ENCODE peak calls at places on chromosome 11, in nine cellular contexts. One of them, this sample, is unnamed.

GRCh38 chr11:106706355-106706754 is 311.9 kb downstream of the GUCY1A2 start:
- DNase-seq in RKO: peak
- DNase-seq in fibroblast of lung: peak
- DNase-seq in stimulated activated CD8-positive, alpha-beta memory T cell treated with anti-CD3 and anti-CD28 coated beads, Interleukin-7, amount 100 ng/mL, for 48 hours: no peak
- DNase-seq in AG20443: peak
- DNase-seq in T-helper 1 cell: no peak
- DNase-seq in hepatic stellate cell: peak
- DNase-seq in stimulated activated effector memory CD8-positive, alpha-beta T cell treated with anti-CD3 and anti-CD28 coated beads, Interleukin-12 subunit alpha, Interleukin-12 subunit beta, amount 100 ng/mL, for 72 hours: no peak
- DNase-seq in frontal cortex: no peak
- DNase-seq in this sample: no peak

GRCh38 chr11:28343304-28344233 is 235.4 kb downstream of the METTL15 start:
- DNase-seq in RKO: peak
- DNase-seq in fibroblast of lung: peak
- DNase-seq in stimulated activated CD8-positive, alpha-beta memory T cell treated with anti-CD3 and anti-CD28 coated beads, Interleukin-7, amount 100 ng/mL, for 48 hours: no peak
- DNase-seq in AG20443: peak
- DNase-seq in T-helper 1 cell: no peak
- DNase-seq in hepatic stellate cell: peak
- DNase-seq in stimulated activated effector memory CD8-positive, alpha-beta T cell treated with anti-CD3 and anti-CD28 coated beads, Interleukin-12 subunit alpha, Interleukin-12 subunit beta, amount 100 ng/mL, for 72 hours: no peak
- DNase-seq in frontal cortex: no peak
- DNase-seq in this sample: no peak

GRCh38 chr11:1544536-1544935 is 27.5 kb downstream of the DUSP8 start:
- DNase-seq in RKO: no peak
- DNase-seq in fibroblast of lung: no peak
- DNase-seq in stimulated activated CD8-positive, alpha-beta memory T cell treated with anti-CD3 and anti-CD28 coated beads, Interleukin-7, amount 100 ng/mL, for 48 hours: no peak
- DNase-seq in AG20443: no peak
- DNase-seq in T-helper 1 cell: no peak
- DNase-seq in hepatic stellate cell: no peak
- DNase-seq in stimulated activated effector memory CD8-positive, alpha-beta T cell treated with anti-CD3 and anti-CD28 coated beads, Interleukin-12 subunit alpha, Interleukin-12 subunit beta, amount 100 ng/mL, for 72 hours: no peak
- DNase-seq in frontal cortex: no peak
- DNase-seq in this sample: no peak

GRCh38 chr11:103903621-103904323 is 132.7 kb upstream of the DDI1 start:
- DNase-seq in RKO: no peak
- DNase-seq in fibroblast of lung: no peak
- DNase-seq in stimulated activated CD8-positive, alpha-beta memory T cell treated with anti-CD3 and anti-CD28 coated beads, Interleukin-7, amount 100 ng/mL, for 48 hours: no peak
- DNase-seq in AG20443: no peak
- DNase-seq in T-helper 1 cell: no peak
- DNase-seq in hepatic stellate cell: no peak
- DNase-seq in stimulated activated effector memory CD8-positive, alpha-beta T cell treated with anti-CD3 and anti-CD28 coated beads, Interleukin-12 subunit alpha, Interleukin-12 subunit beta, amount 100 ng/mL, for 72 hours: no peak
- DNase-seq in frontal cortex: no peak
- DNase-seq in this sample: no peak

GRCh38 chr11:110134120-110134519 is 40.9 kb downstream of the ZC3H12C start:
- DNase-seq in RKO: no peak
- DNase-seq in fibroblast of lung: peak
- DNase-seq in stimulated activated CD8-positive, alpha-beta memory T cell treated with anti-CD3 and anti-CD28 coated beads, Interleukin-7, amount 100 ng/mL, for 48 hours: no peak
- DNase-seq in AG20443: no peak
- DNase-seq in T-helper 1 cell: no peak
- DNase-seq in hepatic stellate cell: no peak
- DNase-seq in stimulated activated effector memory CD8-positive, alpha-beta T cell treated with anti-CD3 and anti-CD28 coated beads, Interleukin-12 subunit alpha, Interleukin-12 subunit beta, amount 100 ng/mL, for 72 hours: no peak
- DNase-seq in frontal cortex: no peak
- DNase-seq in this sample: no peak

GRCh38 chr11:72413914-72414628 is 20.3 kb downstream of the CLPB start:
- DNase-seq in RKO: peak
- DNase-seq in fibroblast of lung: peak
- DNase-seq in stimulated activated CD8-positive, alpha-beta memory T cell treated with anti-CD3 and anti-CD28 coated beads, Interleukin-7, amount 100 ng/mL, for 48 hours: peak
- DNase-seq in AG20443: peak
- DNase-seq in T-helper 1 cell: peak
- DNase-seq in hepatic stellate cell: peak
- DNase-seq in stimulated activated effector memory CD8-positive, alpha-beta T cell treated with anti-CD3 and anti-CD28 coated beads, Interleukin-12 subunit alpha, Interleukin-12 subunit beta, amount 100 ng/mL, for 72 hours: peak
- DNase-seq in frontal cortex: peak
- DNase-seq in this sample: peak

GRCh38 chr11:10374386-10374785 is 69.5 kb downstream of the ADM start:
- DNase-seq in RKO: no peak
- DNase-seq in fibroblast of lung: no peak
- DNase-seq in stimulated activated CD8-positive, alpha-beta memory T cell treated with anti-CD3 and anti-CD28 coated beads, Interleukin-7, amount 100 ng/mL, for 48 hours: no peak
- DNase-seq in AG20443: no peak
- DNase-seq in T-helper 1 cell: no peak
- DNase-seq in hepatic stellate cell: no peak
- DNase-seq in stimulated activated effector memory CD8-positive, alpha-beta T cell treated with anti-CD3 and anti-CD28 coated beads, Interleukin-12 subunit alpha, Interleukin-12 subunit beta, amount 100 ng/mL, for 72 hours: no peak
- DNase-seq in frontal cortex: no peak
- DNase-seq in this sample: no peak

GRCh38 chr11:130031945-130032344 is 29.3 kb upstream of the PRDM10 start:
- DNase-seq in RKO: no peak
- DNase-seq in fibroblast of lung: no peak
- DNase-seq in stimulated activated CD8-positive, alpha-beta memory T cell treated with anti-CD3 and anti-CD28 coated beads, Interleukin-7, amount 100 ng/mL, for 48 hours: no peak
- DNase-seq in AG20443: no peak
- DNase-seq in T-helper 1 cell: no peak
- DNase-seq in hepatic stellate cell: no peak
- DNase-seq in stimulated activated effector memory CD8-positive, alpha-beta T cell treated with anti-CD3 and anti-CD28 coated beads, Interleukin-12 subunit alpha, Interleukin-12 subunit beta, amount 100 ng/mL, for 72 hours: no peak
- DNase-seq in frontal cortex: no peak
- DNase-seq in this sample: no peak

GRCh38 chr11:64415286-64415685 is 56.3 kb downstream of the RPS6KA4 start:
- DNase-seq in RKO: no peak
- DNase-seq in fibroblast of lung: no peak
- DNase-seq in stimulated activated CD8-positive, alpha-beta memory T cell treated with anti-CD3 and anti-CD28 coated beads, Interleukin-7, amount 100 ng/mL, for 48 hours: no peak
- DNase-seq in AG20443: no peak
- DNase-seq in T-helper 1 cell: no peak
- DNase-seq in hepatic stellate cell: no peak
- DNase-seq in stimulated activated effector memory CD8-positive, alpha-beta T cell treated with anti-CD3 and anti-CD28 coated beads, Interleukin-12 subunit alpha, Interleukin-12 subunit beta, amount 100 ng/mL, for 72 hours: no peak
- DNase-seq in frontal cortex: no peak
- DNase-seq in this sample: no peak

GRCh38 chr11:68525320-68525719 is 64.8 kb downstream of the PPP6R3 start:
- DNase-seq in RKO: no peak
- DNase-seq in fibroblast of lung: no peak
- DNase-seq in stimulated activated CD8-positive, alpha-beta memory T cell treated with anti-CD3 and anti-CD28 coated beads, Interleukin-7, amount 100 ng/mL, for 48 hours: no peak
- DNase-seq in AG20443: no peak
- DNase-seq in T-helper 1 cell: no peak
- DNase-seq in hepatic stellate cell: no peak
- DNase-seq in stimulated activated effector memory CD8-positive, alpha-beta T cell treated with anti-CD3 and anti-CD28 coated beads, Interleukin-12 subunit alpha, Interleukin-12 subunit beta, amount 100 ng/mL, for 72 hours: no peak
- DNase-seq in frontal cortex: no peak
- DNase-seq in this sample: no peak

GRCh38 chr11:61266602-61267001 is 25.6 kb downstream of the PGA5 start:
- DNase-seq in RKO: no peak
- DNase-seq in fibroblast of lung: peak
- DNase-seq in stimulated activated CD8-positive, alpha-beta memory T cell treated with anti-CD3 and anti-CD28 coated beads, Interleukin-7, amount 100 ng/mL, for 48 hours: no peak
- DNase-seq in AG20443: peak
- DNase-seq in T-helper 1 cell: no peak
- DNase-seq in hepatic stellate cell: no peak
- DNase-seq in stimulated activated effector memory CD8-positive, alpha-beta T cell treated with anti-CD3 and anti-CD28 coated beads, Interleukin-12 subunit alpha, Interleukin-12 subunit beta, amount 100 ng/mL, for 72 hours: no peak
- DNase-seq in frontal cortex: no peak
- DNase-seq in this sample: no peak

GRCh38 chr11:1647901-1648721 is 18.5 kb downstream of the KRTAP5-5 start:
- DNase-seq in RKO: no peak
- DNase-seq in fibroblast of lung: no peak
- DNase-seq in stimulated activated CD8-positive, alpha-beta memory T cell treated with anti-CD3 and anti-CD28 coated beads, Interleukin-7, amount 100 ng/mL, for 48 hours: no peak
- DNase-seq in AG20443: no peak
- DNase-seq in T-helper 1 cell: no peak
- DNase-seq in hepatic stellate cell: no peak
- DNase-seq in stimulated activated effector memory CD8-positive, alpha-beta T cell treated with anti-CD3 and anti-CD28 coated beads, Interleukin-12 subunit alpha, Interleukin-12 subunit beta, amount 100 ng/mL, for 72 hours: no peak
- DNase-seq in frontal cortex: no peak
- DNase-seq in this sample: no peak

GRCh38 chr11:60193687-60194433 is 11.0 kb upstream of the MS4A6A start:
- DNase-seq in RKO: peak
- DNase-seq in fibroblast of lung: peak
- DNase-seq in stimulated activated CD8-positive, alpha-beta memory T cell treated with anti-CD3 and anti-CD28 coated beads, Interleukin-7, amount 100 ng/mL, for 48 hours: peak
- DNase-seq in AG20443: peak
- DNase-seq in T-helper 1 cell: peak
- DNase-seq in hepatic stellate cell: peak
- DNase-seq in stimulated activated effector memory CD8-positive, alpha-beta T cell treated with anti-CD3 and anti-CD28 coated beads, Interleukin-12 subunit alpha, Interleukin-12 subunit beta, amount 100 ng/mL, for 72 hours: peak
- DNase-seq in frontal cortex: no peak
- DNase-seq in this sample: peak

GRCh38 chr11:7154881-7155344 is 66.1 kb downstream of the RBMXL2 start:
- DNase-seq in RKO: peak
- DNase-seq in fibroblast of lung: no peak
- DNase-seq in stimulated activated CD8-positive, alpha-beta memory T cell treated with anti-CD3 and anti-CD28 coated beads, Interleukin-7, amount 100 ng/mL, for 48 hours: no peak
- DNase-seq in AG20443: peak
- DNase-seq in T-helper 1 cell: peak
- DNase-seq in hepatic stellate cell: peak
- DNase-seq in stimulated activated effector memory CD8-positive, alpha-beta T cell treated with anti-CD3 and anti-CD28 coated beads, Interleukin-12 subunit alpha, Interleukin-12 subunit beta, amount 100 ng/mL, for 72 hours: no peak
- DNase-seq in frontal cortex: no peak
- DNase-seq in this sample: no peak

GRCh38 chr11:71269603-71270511 is 17.5 kb upstream of the SHANK2 start:
- DNase-seq in RKO: no peak
- DNase-seq in fibroblast of lung: peak
- DNase-seq in stimulated activated CD8-positive, alpha-beta memory T cell treated with anti-CD3 and anti-CD28 coated beads, Interleukin-7, amount 100 ng/mL, for 48 hours: no peak
- DNase-seq in AG20443: no peak
- DNase-seq in T-helper 1 cell: no peak
- DNase-seq in hepatic stellate cell: peak
- DNase-seq in stimulated activated effector memory CD8-positive, alpha-beta T cell treated with anti-CD3 and anti-CD28 coated beads, Interleukin-12 subunit alpha, Interleukin-12 subunit beta, amount 100 ng/mL, for 72 hours: no peak
- DNase-seq in frontal cortex: no peak
- DNase-seq in this sample: no peak

GRCh38 chr11:1718326-1718725 is 21.3 kb downstream of the KRTAP5-6 start:
- DNase-seq in RKO: no peak
- DNase-seq in fibroblast of lung: no peak
- DNase-seq in stimulated activated CD8-positive, alpha-beta memory T cell treated with anti-CD3 and anti-CD28 coated beads, Interleukin-7, amount 100 ng/mL, for 48 hours: no peak
- DNase-seq in AG20443: no peak
- DNase-seq in T-helper 1 cell: no peak
- DNase-seq in hepatic stellate cell: no peak
- DNase-seq in stimulated activated effector memory CD8-positive, alpha-beta T cell treated with anti-CD3 and anti-CD28 coated beads, Interleukin-12 subunit alpha, Interleukin-12 subunit beta, amount 100 ng/mL, for 72 hours: no peak
- DNase-seq in frontal cortex: no peak
- DNase-seq in this sample: no peak

GRCh38 chr11:36567684-36568083 is at the start of gene RAG1:
- DNase-seq in RKO: no peak
- DNase-seq in fibroblast of lung: no peak
- DNase-seq in stimulated activated CD8-positive, alpha-beta memory T cell treated with anti-CD3 and anti-CD28 coated beads, Interleukin-7, amount 100 ng/mL, for 48 hours: no peak
- DNase-seq in AG20443: no peak
- DNase-seq in T-helper 1 cell: no peak
- DNase-seq in hepatic stellate cell: no peak
- DNase-seq in stimulated activated effector memory CD8-positive, alpha-beta T cell treated with anti-CD3 and anti-CD28 coated beads, Interleukin-12 subunit alpha, Interleukin-12 subunit beta, amount 100 ng/mL, for 72 hours: no peak
- DNase-seq in frontal cortex: no peak
- DNase-seq in this sample: no peak

This sample was measured in CD14-positive monocyte.